ENCODE peak calls at places on chromosome 21, in five cellular contexts. X, Q, I, N and T are unnamed samples.

GRCh38 chr21:14306143-14306907 is 76.6 kb downstream of the HSPA13 start:
- DNase-seq in X (no peak), Q (peak), I (no peak), N (no peak), T (no peak)

GRCh38 chr21:44523567-44524181 is 16.3 kb downstream of the KRTAP10-1 start:
- DNase-seq in X (no peak), Q (no peak), I (no peak), N (no peak), T (no peak)

GRCh38 chr21:31596055-31596454 is 63.4 kb upstream of the SOD1 start:
- DNase-seq in X (no peak), Q (no peak), I (no peak), N (no peak), T (no peak)

GRCh38 chr21:17576080-17576835 is 36.4 kb downstream of the BTG3 start:
- DNase-seq in X (no peak), Q (no peak), I (no peak), N (no peak), T (no peak)

GRCh38 chr21:45001134-45002095 is 61.6 kb downstream of the SLX9 start:
- DNase-seq in X (no peak), Q (peak), I (peak), N (no peak), T (peak)

GRCh38 chr21:14603202-14603601 is 57.1 kb upstream of the SAMSN1 start:
- DNase-seq in X (peak), Q (peak), I (no peak), N (no peak), T (no peak)

GRCh38 chr21:21165063-21165645 is 166.9 kb downstream of the NCAM2 start:
- DNase-seq in X (peak), Q (peak), I (peak), N (no peak), T (no peak)

GRCh38 chr21:43957629-43958362 is 54.3 kb upstream of the TRAPPC10 start:
- DNase-seq in X (no peak), Q (no peak), I (no peak), N (no peak), T (no peak)

GRCh38 chr21:15062566-15062965 is 2.2 kb downstream of the NRIP1 start:
- DNase-seq in X (no peak), Q (peak), I (no peak), N (no peak), T (no peak)

GRCh38 chr21:45267390-45267760 is 20.3 kb downstream of the POFUT2 start:
- DNase-seq in X (no peak), Q (no peak), I (no peak), N (no peak), T (peak)

GRCh38 chr21:46005081-46005480 is 23.5 kb downstream of the COL6A1 start:
- DNase-seq in X (no peak), Q (no peak), I (no peak), N (no peak), T (no peak)

GRCh38 chr21:46183910-46184624 is at the start of gene SPATC1L:
- DNase-seq in X (peak), Q (peak), I (no peak), N (peak), T (peak)

GRCh38 chr21:20083336-20083735 is 914.9 kb upstream of the NCAM2 start:
- DNase-seq in X (no peak), Q (no peak), I (no peak), N (no peak), T (no peak)

DNA sequence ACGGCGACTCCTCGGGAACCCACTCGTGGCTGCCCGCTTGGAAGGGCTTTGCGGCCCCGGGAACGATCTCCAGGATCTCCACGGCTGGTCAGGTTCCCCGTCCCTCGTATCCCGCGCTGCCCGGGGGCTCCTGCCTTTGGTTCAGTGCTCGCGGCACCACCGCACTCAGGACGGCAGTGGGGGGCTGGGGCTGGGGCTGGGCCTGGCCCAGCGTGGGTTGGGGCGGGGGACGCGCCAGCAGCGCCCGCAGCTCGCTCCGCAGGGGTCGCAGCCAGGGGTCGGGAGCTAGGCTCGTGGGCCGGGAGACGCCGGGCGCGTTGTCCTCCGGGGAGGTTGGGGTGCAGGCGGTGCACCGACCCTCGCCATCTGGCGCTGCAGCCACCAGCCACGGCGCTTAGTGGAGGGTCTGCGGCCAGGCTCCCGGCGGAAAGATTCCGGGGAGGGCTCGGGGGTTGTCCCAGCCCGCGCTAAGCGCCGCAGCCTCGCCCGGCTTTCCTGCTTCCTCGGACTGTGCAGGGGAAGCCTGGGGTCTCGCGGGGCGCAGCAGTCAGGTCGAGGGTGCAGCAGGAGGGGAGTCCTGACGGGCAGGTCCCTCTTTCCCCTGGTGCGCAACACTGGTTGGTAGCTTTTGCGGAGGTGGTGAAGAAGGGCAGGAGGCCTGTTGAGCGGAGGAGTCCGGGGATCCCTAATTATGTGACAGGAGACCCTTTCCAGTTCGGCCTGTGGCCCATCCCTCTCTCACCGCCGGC is 9.0 kb downstream of the SIM2 start:
- DNase-seq in X (no peak), Q (no peak), I (no peak), N (no peak), T (no peak)
- H3K4me3 ChIP-seq in X (no peak), Q (no peak), I (no peak), N (no peak), T (peak)

DNA sequence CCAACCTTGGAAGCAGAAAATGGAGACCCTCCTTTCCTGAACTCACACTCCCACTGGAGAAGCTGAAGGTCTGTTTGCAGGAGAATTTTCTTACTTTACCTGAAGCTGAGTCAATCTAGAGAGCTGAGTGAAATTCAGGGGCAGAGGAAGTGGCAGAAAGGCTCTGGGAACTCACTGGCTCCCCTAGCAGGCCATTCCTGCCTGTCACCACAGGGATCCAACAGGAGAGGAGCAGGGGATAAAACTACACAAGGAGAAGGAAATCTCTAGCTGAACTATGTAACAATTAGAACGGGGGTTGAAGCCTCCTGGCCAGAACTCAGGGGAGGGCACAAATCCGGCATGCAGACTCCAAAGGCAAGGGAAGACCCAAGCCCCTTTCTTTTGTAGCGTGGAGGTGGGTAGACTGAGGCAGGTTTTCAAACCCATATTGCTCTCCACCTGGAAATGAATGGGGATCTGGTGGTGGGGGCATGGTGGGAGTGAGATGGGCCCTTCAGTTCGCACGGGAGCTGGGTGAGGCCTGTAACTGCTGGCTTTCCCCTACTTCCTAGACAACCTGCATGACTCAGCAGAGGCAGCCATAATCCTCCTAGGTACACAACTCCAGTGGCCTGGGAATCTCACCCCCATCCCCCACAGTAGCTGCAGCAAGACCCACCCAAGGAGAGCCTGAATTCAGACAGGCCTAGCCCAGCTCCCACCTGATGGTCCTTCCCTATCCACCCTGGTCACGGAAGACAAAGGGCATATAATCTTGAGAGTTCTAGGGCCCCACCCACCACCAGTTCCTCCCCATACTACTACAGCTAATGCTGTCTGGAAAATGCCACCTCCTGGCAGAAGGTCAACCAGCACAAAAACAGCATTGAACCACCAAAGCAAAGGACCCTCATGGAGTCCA is 158.1 kb downstream of the LTN1 start:
- DNase-seq in X (no peak), Q (no peak), I (no peak), N (no peak), T (no peak)
- H3K4me3 ChIP-seq in X (no peak), Q (no peak), I (no peak), N (no peak), T (no peak)

GRCh38 chr21:16420086-16420724 is 690.4 kb downstream of the USP25 start:
- DNase-seq in X (peak), Q (peak), I (no peak), N (no peak), T (peak)
- H3K4me3 ChIP-seq in X (peak), Q (peak), I (no peak), N (no peak), T (peak)

DNA sequence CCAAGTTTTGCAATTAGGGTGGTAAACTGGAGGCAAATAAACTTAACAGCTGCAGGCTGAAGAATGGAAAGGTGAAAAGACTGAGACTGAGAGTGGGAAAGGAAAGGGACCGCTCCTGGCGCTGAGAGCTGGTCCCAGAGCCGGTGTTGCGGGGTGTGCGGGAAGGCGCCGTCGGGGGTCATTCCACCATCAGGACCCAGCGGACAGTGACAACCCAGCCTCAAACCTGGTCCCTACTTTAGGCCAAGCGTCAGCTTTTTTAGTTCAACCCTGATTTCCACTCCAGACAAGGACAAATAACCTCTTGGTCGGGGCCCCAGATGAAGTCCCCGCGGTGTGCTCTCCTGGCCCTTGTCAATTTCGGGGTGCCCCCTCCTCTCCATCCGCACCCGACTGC is 145.8 kb upstream of the ETS2 start:
- DNase-seq in X (no peak), Q (no peak), I (no peak), N (no peak), T (no peak)
- H3K4me3 ChIP-seq in X (no peak), Q (no peak), I (no peak), N (no peak), T (peak)

GRCh38 chr21:38951095-38951745 is 145.5 kb downstream of the ETS2 start:
- DNase-seq in X (no peak), Q (no peak), I (no peak), N (no peak), T (no peak)
- H3K4me3 ChIP-seq in X (no peak), Q (no peak), I (no peak), N (no peak), T (no peak)

GRCh38 chr21:27104749-27105439 is 138.0 kb upstream of the ADAMTS5 start:
- DNase-seq in X (peak), Q (peak), I (no peak), N (no peak), T (no peak)
- H3K4me3 ChIP-seq in X (no peak), Q (no peak), I (no peak), N (no peak), T (no peak)

GRCh38 chr21:33305344-33305671 is 19.5 kb upstream of the IFNAR1 start:
- DNase-seq in X (no peak), Q (no peak), I (no peak), N (no peak), T (peak)
- H3K4me3 ChIP-seq in X (no peak), Q (no peak), I (no peak), N (no peak), T (no peak)

DNA sequence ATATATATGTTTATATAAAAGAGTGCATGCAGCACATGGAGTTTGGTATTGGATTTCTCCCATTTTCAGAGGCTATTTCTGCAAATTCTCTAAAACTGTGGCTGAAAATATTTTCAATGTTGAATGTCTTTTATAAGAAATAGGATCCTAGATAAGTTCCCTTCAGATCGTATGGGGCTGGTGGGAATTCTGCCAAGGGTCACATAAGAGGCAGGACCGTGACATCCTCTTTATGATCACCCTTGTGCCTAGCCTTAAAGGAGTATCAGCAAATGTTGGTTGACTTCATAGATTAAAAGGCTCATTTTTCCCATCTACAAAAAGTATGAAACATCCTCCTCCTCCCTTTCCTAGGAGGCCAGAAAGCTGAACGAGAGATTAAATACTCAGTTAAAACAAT is 1.3 kb upstream of the IFNAR2 start:
- DNase-seq in X (no peak), Q (no peak), I (no peak), N (no peak), T (no peak)
- H3K4me3 ChIP-seq in X (no peak), Q (no peak), I (no peak), N (no peak), T (no peak)

GRCh38 chr21:38376693-38377092 is 119.9 kb downstream of the KCNJ15 start:
- DNase-seq in X (no peak), Q (no peak), I (no peak), N (no peak), T (no peak)
- H3K4me3 ChIP-seq in X (no peak), Q (no peak), I (no peak), N (no peak), T (no peak)

DNA sequence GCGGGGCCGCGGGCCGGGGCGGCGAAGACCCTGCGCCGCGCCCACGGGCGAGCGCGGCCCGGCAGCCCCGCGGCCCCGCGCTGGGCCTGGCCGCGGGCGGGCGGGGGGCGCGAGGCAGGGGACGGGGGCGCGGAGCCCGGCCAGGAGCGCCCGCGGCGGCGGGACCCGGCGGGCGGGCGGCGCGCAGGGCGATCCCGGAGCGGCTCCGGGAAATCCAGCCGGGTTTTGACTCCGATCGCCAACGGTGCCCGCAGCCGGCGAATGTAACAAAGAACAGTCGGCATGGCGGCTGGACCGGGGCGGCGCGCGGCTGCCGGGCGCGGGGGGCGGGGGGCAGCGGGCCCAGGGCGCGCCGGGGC is 334 bp downstream of the PRDM15 start:
- DNase-seq in X (peak), Q (peak), I (peak), N (peak), T (peak)
- H3K4me3 ChIP-seq in X (peak), Q (peak), I (peak), N (peak), T (peak)